ENCODE peak calls at places on chromosomes 4 and X, in nine cellular contexts. N is RWPE2; G is PC-3; V is CD4-positive, alpha-beta T cell; Y is upper lobe of left lung; A is lower lobe of right lung; U is naive thymus-derived CD4-positive, alpha-beta T cell; H is heart left ventricle; B is DND-41. P is an unnamed sample. For H3K9me3, the result is how much of the 10 kb centered on the place peaks cover.

GRCh38 chr4:80471701-80472100 is 136.2 kb downstream of the CFAP299 start:
- ATAC-seq in N (peak), G (peak), V (no peak), Y (no peak), A (peak), U (no peak), H (no peak), B (no peak), P (peak)

GRCh38 chr4:25406081-25406692 is 29.1 kb downstream of the ANAPC4 start:
- ATAC-seq in N (no peak), G (no peak), V (no peak), Y (no peak), A (no peak), U (no peak), H (no peak), B (no peak), P (peak)

GRCh38 chr4:124423160-124423559 is 289.4 kb downstream of the ANKRD50 start:
- ATAC-seq in N (peak), G (no peak), V (no peak), Y (no peak), A (no peak), U (no peak), H (no peak), B (no peak), P (no peak)

GRCh38 chr4:139921551-139922184 is 232.3 kb downstream of the MAML3 start:
- ATAC-seq in N (no peak), G (peak), V (no peak), Y (no peak), A (peak), U (no peak), H (peak), B (no peak), P (peak)

GRCh38 chr4:17109126-17109525 is 210.7 kb upstream of the LDB2 start:
- ATAC-seq in N (no peak), G (no peak), V (no peak), Y (no peak), A (no peak), U (no peak), H (no peak), B (no peak), P (no peak)

GRCh38 chrX:50168305-50168704 is 32.5 kb downstream of the AKAP4 start:
- ATAC-seq in N (no peak), G (no peak), V (no peak), Y (no peak), A (no peak), U (no peak), H (no peak), B (no peak), P (no peak)

GRCh38 chrX:13177921-13178320 is 133.5 kb upstream of the FAM9C start:
- ATAC-seq in N (no peak), G (no peak), V (peak), Y (no peak), A (no peak), U (peak), H (no peak), B (peak), P (no peak)

GRCh38 chr4:37463033-37463432 is 218.5 kb downstream of the NWD2 start:
- ATAC-seq in N (no peak), G (no peak), V (no peak), Y (no peak), A (no peak), U (no peak), H (no peak), B (no peak), P (no peak)

GRCh38 chrX:65705439-65705838 is 38.0 kb downstream of the MSN start:
- ATAC-seq in N (no peak), G (no peak), V (no peak), Y (no peak), A (no peak), U (no peak), H (no peak), B (no peak), P (no peak)

GRCh38 chrX:83185887-83186286 is 322.2 kb upstream of the POU3F4 start:
- ATAC-seq in N (no peak), G (no peak), V (no peak), Y (no peak), A (no peak), U (no peak), H (no peak), B (no peak), P (no peak)

GRCh38 chr4:177802149-177802548 is 359.9 kb upstream of the AGA start:
- ATAC-seq in N (no peak), G (no peak), V (no peak), Y (no peak), A (no peak), U (no peak), H (no peak), B (no peak), P (no peak)

GRCh38 chr4:5611656-5612187 is 96.6 kb downstream of the EVC2 start:
- ATAC-seq in N (no peak), G (no peak), V (no peak), Y (no peak), A (no peak), U (no peak), H (no peak), B (no peak), P (no peak)

GRCh38 chr4:181566490-181566889 is 676.7 kb upstream of the TENM3 start:
- ATAC-seq in N (no peak), G (no peak), V (no peak), Y (no peak), A (peak), U (no peak), H (peak), B (no peak), P (peak)

GRCh38 chr4:55549888-55550287 is 3.2 kb upstream of the CLOCK start:
- ATAC-seq in N (peak), G (peak), V (no peak), Y (no peak), A (no peak), U (no peak), H (no peak), B (no peak), P (no peak)

GRCh38 chr4:79338148-79338547 is 12.3 kb upstream of the NAA11 start:
- ATAC-seq in N (no peak), G (no peak), V (no peak), Y (no peak), A (no peak), U (no peak), H (no peak), B (no peak), P (no peak)

GRCh38 chr4:52825311-52826090 is 36.6 kb upstream of the RASL11B start:
- ATAC-seq in N (no peak), G (peak), V (peak), Y (no peak), A (no peak), U (peak), H (peak), B (peak), P (no peak)

GRCh38 chr4:141575884-141576283 is 60.5 kb upstream of the IL15 start:
- ATAC-seq in N (no peak), G (peak), V (no peak), Y (no peak), A (no peak), U (no peak), H (no peak), B (no peak), P (no peak)

GRCh38 chr4:83393908-83394307 is 59.3 kb upstream of the HPSE start:
- ATAC-seq in N (no peak), G (no peak), V (no peak), Y (no peak), A (no peak), U (no peak), H (no peak), B (no peak), P (no peak)

GRCh38 chr4:157804169-157804543 is 368.7 kb downstream of the GASK1B start:
- ATAC-seq in N (no peak), G (no peak), V (no peak), Y (no peak), A (no peak), U (no peak), H (no peak), B (no peak), P (no peak)

GRCh38 chr4:16516796-16517413 is 290.6 kb upstream of the TAPT1 start:
- ATAC-seq in N (peak), G (no peak), V (no peak), Y (peak), A (peak), U (no peak), H (peak), B (no peak), P (no peak)

GRCh38 chr4:168498259-168498658 is 1.4 kb downstream of the PALLD start:
- ATAC-seq in N (no peak), G (no peak), V (no peak), Y (peak), A (no peak), U (no peak), H (peak), B (no peak), P (no peak)

GRCh38 chrX:11146411-11146810 is 35.3 kb downstream of the HCCS start:
- ATAC-seq in N (no peak), G (no peak), V (no peak), Y (no peak), A (no peak), U (no peak), H (no peak), B (no peak), P (no peak)

GRCh38 chrX:39725928-39726619 is 371.7 kb downstream of the BCOR start:
- ATAC-seq in N (no peak), G (no peak), V (no peak), Y (peak), A (peak), U (no peak), H (peak), B (no peak), P (peak)

GRCh38 chr4:15501941-15502340 is 32.3 kb downstream of the CC2D2A start:
- ATAC-seq in N (no peak), G (no peak), V (no peak), Y (no peak), A (no peak), U (no peak), H (no peak), B (no peak), P (no peak)

GRCh38 chr4:127708985-127709384 is 21.2 kb upstream of the SLC25A31 start:
- ATAC-seq in N (peak), G (peak), V (no peak), Y (peak), A (peak), U (no peak), H (peak), B (no peak), P (peak)

GRCh38 chr4:183094393-183095198 is 4.5 kb upstream of the WWC2 start:
- ATAC-seq in N (no peak), G (no peak), V (no peak), Y (no peak), A (no peak), U (no peak), H (no peak), B (no peak), P (no peak)

GRCh38 chr4:94298725-94299252 is 43.8 kb downstream of the HPGDS start:
- ATAC-seq in N (peak), G (peak), V (no peak), Y (no peak), A (no peak), U (no peak), H (no peak), B (no peak), P (no peak)

GRCh38 chr4:40251366-40251765 is 54.5 kb downstream of the RHOH start:
- ATAC-seq in N (peak), G (peak), V (no peak), Y (no peak), A (no peak), U (no peak), H (no peak), B (no peak), P (no peak)

GRCh38 chrX:41512394-41512793 is 65.3 kb downstream of the NYX start:
- ATAC-seq in N (no peak), G (no peak), V (no peak), Y (no peak), A (no peak), U (no peak), H (no peak), B (peak), P (no peak)

DNA sequence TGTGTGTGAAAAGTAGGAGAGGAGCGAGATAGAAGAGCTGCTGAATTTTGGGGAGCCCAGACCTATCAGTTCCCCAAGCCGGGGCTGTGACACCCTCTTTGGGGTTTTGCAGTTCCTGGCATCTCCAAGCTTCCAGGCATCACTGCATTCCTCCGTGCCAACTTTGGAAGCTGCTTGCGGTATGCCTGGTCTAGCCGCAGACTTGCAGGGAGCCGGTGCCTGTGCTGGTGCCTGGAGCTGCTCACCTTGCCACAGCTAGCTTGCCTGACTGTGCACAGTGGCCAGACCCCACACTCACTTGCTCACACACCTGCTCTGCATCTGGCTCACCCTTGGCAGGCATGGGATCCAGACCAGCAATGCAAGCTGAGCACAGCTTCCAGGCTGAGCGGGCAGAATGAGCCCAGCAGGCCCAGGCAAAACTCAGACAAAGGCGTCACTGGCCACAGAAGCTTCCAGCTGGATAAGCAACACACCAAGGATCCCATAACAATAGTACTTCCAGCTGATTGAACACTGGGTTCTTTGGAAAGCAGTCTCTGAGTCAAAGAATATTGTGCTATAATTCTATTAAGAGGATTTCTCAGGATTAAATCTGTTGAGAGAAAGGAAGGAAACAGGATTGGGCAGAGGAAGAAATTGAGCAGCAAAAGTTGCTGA is 390.9 kb downstream of the TEX13C start:
- ATAC-seq in N (no peak), G (no peak), V (no peak), Y (no peak), A (no peak), U (no peak), H (no peak), B (no peak), P (no peak)
- H3K9me3 ChIP-seq in N (under half), G (under half), V (under half), Y (under half), A (under half), U (under half), H (under half), B (under half), P (under half)

DNA sequence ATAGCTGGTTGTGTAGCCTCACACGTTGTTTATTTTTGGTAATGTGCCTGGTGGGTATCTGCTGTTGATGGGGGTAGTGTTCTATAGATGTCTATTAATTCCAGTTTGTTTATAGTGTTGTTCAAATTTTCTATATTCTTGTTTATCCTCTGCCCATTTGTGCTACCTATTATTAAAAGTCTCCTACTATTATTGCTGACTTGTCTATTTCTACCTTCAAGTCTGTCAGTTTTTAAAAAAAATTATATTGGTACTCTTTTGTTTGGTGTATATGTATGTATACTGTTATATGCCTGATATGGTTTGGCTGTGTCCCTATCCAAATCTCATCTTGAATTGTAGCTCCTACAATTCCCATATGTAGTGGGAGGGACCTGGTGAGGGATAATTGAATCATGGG is 578.6 kb downstream of the PCDH7 start:
- ATAC-seq in N (no peak), G (no peak), V (no peak), Y (no peak), A (no peak), U (no peak), H (no peak), B (no peak), P (no peak)
- H3K9me3 ChIP-seq in N (under half), G (under half), V (under half), Y (under half), A (under half), U (under half), H (under half), B (under half), P (under half)

GRCh38 chrX:46500054-46500453 is 45.2 kb downstream of the ZNF674 start:
- ATAC-seq in N (no peak), G (no peak), V (no peak), Y (no peak), A (no peak), U (no peak), H (no peak), B (no peak), P (no peak)
- H3K9me3 ChIP-seq in N (under half), G (under half), V (half or more), Y (under half), A (under half), U (under half), H (under half), B (under half), P (under half)

GRCh38 chrX:1262369-1262768 is 6.2 kb upstream of the CSF2RA start:
- ATAC-seq in N (no peak), G (no peak), V (no peak), Y (no peak), A (no peak), U (no peak), H (no peak), B (no peak), P (no peak)
- H3K9me3 ChIP-seq in N (under half), G (under half), V (under half), Y (under half), A (under half), U (under half), H (under half), B (under half), P (under half)

DNA sequence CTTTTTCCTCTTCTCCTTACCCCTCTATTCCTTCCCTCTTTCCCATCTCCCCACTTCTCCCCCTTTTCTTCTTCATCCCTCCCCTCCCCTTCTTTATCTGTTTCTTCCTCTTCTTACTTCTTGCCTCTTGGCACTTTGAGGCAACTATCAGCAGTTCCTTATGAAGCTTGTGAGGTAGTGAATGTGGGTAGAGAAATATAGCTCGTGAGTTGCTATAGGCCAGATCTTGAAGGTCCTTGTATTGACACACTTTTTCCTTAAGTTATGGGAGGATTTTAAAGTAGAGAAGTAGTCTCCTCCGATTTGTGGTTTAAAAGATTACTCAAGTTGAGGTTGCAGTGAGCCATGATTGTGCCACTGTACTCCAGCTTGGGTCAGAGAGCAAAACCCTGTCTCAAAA is 3.4 kb upstream of the RRAGB start:
- ATAC-seq in N (no peak), G (no peak), V (no peak), Y (no peak), A (no peak), U (no peak), H (no peak), B (no peak), P (no peak)
- H3K9me3 ChIP-seq in N (under half), G (under half), V (under half), Y (under half), A (under half), U (under half), H (under half), B (under half), P (under half)

GRCh38 chrX:16222123-16222522 is 54.8 kb downstream of the MAGEB17 start:
- ATAC-seq in N (no peak), G (no peak), V (no peak), Y (no peak), A (no peak), U (no peak), H (no peak), B (no peak), P (no peak)
- H3K9me3 ChIP-seq in N (under half), G (under half), V (under half), Y (under half), A (under half), U (under half), H (under half), B (under half), P (under half)

GRCh38 chr4:190016369-190017289 is 10.4 kb downstream of the FRG2 start:
- ATAC-seq in N (no peak), G (no peak), V (no peak), Y (no peak), A (peak), U (no peak), H (no peak), B (no peak), P (no peak)

GRCh38 chr4:190019023-190019858 is 7.8 kb downstream of the FRG2 start:
- ATAC-seq in N (no peak), G (no peak), V (no peak), Y (no peak), A (no peak), U (no peak), H (no peak), B (no peak), P (no peak)

GRCh38 chr4:190017357-190018200 is 9.5 kb downstream of the FRG2 start:
- ATAC-seq in N (no peak), G (no peak), V (no peak), Y (no peak), A (no peak), U (no peak), H (no peak), B (no peak), P (no peak)

GRCh38 chr4:190018201-190018920 is 8.7 kb downstream of the FRG2 start:
- ATAC-seq in N (no peak), G (no peak), V (no peak), Y (no peak), A (no peak), U (no peak), H (no peak), B (no peak), P (no peak)

GRCh38 chr4:190020790-190021717 is 6.0 kb downstream of the FRG2 start:
- ATAC-seq in N (peak), G (peak), V (peak), Y (no peak), A (peak), U (no peak), H (peak), B (no peak), P (peak)
- H3K9me3 ChIP-seq in N (under half), G (under half), V (under half), Y (under half), A (under half), U (under half), H (under half), B (under half), P (under half)

DNA sequence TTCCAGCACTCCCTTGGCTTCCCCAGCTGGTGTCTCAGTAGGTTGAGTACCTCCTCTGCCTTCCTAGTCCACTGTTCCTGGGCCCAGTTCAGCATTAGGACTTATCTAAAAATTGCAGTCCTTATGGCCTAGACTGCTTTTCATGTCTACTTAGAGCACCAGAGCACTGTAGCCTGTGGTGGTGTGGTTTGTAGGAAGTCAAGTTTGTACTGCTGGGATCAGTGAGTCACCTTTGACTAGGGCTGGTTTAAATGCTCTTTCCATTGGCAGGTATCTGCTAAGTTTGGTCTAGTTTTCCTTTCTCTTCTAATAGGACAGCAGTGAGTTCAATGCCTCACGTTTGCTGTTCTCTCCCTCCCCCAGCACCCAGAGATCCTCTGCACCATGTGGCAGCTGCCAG is 233.6 kb upstream of the WDFY3 start:
- ATAC-seq in N (peak), G (peak), V (no peak), Y (no peak), A (no peak), U (no peak), H (no peak), B (no peak), P (no peak)
- H3K9me3 ChIP-seq in N (under half), G (under half), V (under half), Y (under half), A (under half), U (under half), H (under half), B (under half), P (under half)

DNA sequence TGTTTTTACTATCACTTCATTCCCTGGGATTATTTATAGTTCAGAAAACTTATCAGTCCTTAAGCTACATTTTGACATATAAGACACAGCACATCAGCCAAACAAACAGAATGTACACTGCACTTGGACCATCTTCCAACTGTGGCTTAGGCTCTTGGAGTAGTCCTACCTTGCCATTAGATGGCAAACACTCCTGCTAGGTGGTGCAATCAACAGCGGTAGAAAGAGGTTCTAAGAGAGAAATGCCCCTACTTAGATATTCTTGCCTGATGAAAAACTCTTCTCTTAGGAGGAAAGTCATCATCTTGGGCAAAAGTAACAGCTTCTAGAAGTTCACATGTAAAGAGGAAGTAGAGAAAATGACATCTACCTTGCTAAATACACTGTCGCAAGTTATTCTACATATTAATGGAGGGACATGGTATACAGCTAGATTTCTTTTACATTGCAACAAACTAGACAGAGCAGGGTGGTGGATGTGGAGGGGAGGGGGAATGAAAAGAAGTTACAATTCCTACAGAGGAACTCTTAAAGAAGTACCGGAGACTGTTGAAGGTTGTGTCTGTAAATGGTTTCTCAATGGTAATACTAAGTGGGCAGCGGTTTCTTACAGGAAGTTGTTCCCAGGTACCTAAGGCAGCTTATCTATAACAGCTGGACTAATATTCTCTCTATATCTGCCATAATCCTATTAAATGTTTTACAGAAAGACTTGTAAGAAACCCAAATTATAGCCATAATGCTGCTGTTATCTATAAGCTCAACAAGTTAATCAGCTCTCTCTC is 8.1 kb upstream of the STPG2 start:
- ATAC-seq in N (no peak), G (no peak), V (no peak), Y (no peak), A (no peak), U (no peak), H (no peak), B (no peak), P (no peak)
- H3K9me3 ChIP-seq in N (under half), G (under half), V (under half), Y (under half), A (under half), U (under half), H (under half), B (under half), P (under half)

P was measured in gastroesophageal sphincter.